ENCODE peak calls at places on chromosomes 1 and 21, in ten cellular contexts. T is mammary epithelial cell, H is A549, N is BJ, Z is OCI-LY7, U is fibroblast of mammary gland, I is psoas muscle, S is cardiac fibroblast, Q is heart left ventricle, V is Peyer's patch. E is an unnamed sample.
A peak's percentile ranks its signal among the peaks of the same experiment; 100 is the strongest.

GRCh38 chr1:165877411-165877810 is 50.0 kb downstream of the UCK2 start:
- DNase-seq in T (no peak), H (no peak), N (no peak), Z (no peak), U (no peak), I (no peak), S (no peak), Q (no peak), V (no peak), E (no peak)

GRCh38 chr1:151327903-151328674 is 873 bp upstream of the PI4KB start:
- DNase-seq in T (no peak), H (peak; percentile 47), N (no peak), Z (peak; percentile 22), U (no peak), I (peak; percentile 32), S (no peak), Q (no peak), V (no peak), E (peak; percentile 83)

GRCh38 chr1:145792484-145792883 is 31.4 kb downstream of the RNF115 start:
- DNase-seq in T (no peak), H (no peak), N (no peak), Z (no peak), U (no peak), I (no peak), S (no peak), Q (no peak), V (no peak), E (no peak)

GRCh38 chr1:146007785-146008133 is 11.4 kb upstream of the TXNIP start:
- DNase-seq in T (no peak), H (no peak), N (no peak), Z (no peak), U (no peak), I (no peak), S (no peak), Q (no peak), V (no peak), E (no peak)

GRCh38 chr1:85134583-85135455 is 66.0 kb downstream of the SYDE2 start:
- DNase-seq in T (peak; percentile 60), H (no peak), N (peak; percentile 46), Z (no peak), U (peak; percentile 47), I (no peak), S (peak; percentile 11), Q (no peak), V (no peak), E (no peak)

GRCh38 chr1:223180803-223181321 is 37.8 kb upstream of the TLR5 start:
- DNase-seq in T (peak; percentile 76), H (no peak), N (no peak), Z (no peak), U (peak; percentile 8), I (no peak), S (peak; percentile 37), Q (no peak), V (no peak), E (peak; percentile 63)

GRCh38 chr1:190067592-190067991 is 410.1 kb downstream of the BRINP3 start:
- DNase-seq in T (peak; percentile 60), H (peak; percentile 33), N (no peak), Z (no peak), U (no peak), I (no peak), S (peak; percentile 3), Q (no peak), V (no peak), E (no peak)

GRCh38 chr21:39837861-39838359 is 29.3 kb upstream of the PCP4 start:
- DNase-seq in T (no peak), H (no peak), N (no peak), Z (no peak), U (no peak), I (no peak), S (no peak), Q (no peak), V (no peak), E (no peak)

GRCh38 chr1:227869281-227869842 is 53.9 kb downstream of the PRSS38 start:
- DNase-seq in T (no peak), H (no peak), N (peak; percentile 15), Z (no peak), U (peak; percentile 74), I (no peak), S (no peak), Q (no peak), V (no peak), E (no peak)

DNA sequence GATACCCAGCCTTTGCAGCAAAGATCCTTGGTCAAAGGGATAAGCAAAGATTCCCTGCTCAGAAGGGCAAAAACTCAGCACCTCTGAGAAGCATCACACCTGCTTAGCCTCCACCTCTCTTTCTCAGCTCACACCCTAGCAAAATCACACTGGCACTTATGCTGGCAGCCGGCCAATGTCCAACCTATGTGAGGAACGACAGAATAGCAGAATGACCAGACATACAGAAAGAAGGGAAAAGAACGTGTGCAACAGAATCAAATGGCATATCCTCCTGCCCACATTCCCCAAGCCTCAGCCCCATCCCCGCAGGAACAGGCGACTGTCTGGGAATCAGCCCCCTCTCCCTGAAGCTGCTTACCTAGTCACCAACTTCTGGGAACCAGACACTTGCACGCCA is 664 bp upstream of the ADORA3 start:
- DNase-seq in T (no peak), H (no peak), N (no peak), Z (no peak), U (no peak), I (no peak), S (no peak), Q (no peak), V (no peak), E (no peak)
- H3K4me3 ChIP-seq in T (no peak overlapping the region), H (no peak overlapping the region), N (no peak overlapping the region), Z (peak overlapping the region; percentile 13), U (no peak overlapping the region), I (no peak overlapping the region), S (no peak overlapping the region), Q (no peak overlapping the region), V (no peak overlapping the region), E (no peak overlapping the region)

GRCh38 chr1:70930062-70930461 is 117.6 kb downstream of the PTGER3 start:
- DNase-seq in T (no peak), H (no peak), N (no peak), Z (no peak), U (no peak), I (no peak), S (no peak), Q (no peak), V (no peak), E (no peak)
- H3K4me3 ChIP-seq in T (no peak overlapping the region), H (no peak overlapping the region), N (no peak overlapping the region), Z (no peak overlapping the region), U (no peak overlapping the region), I (no peak overlapping the region), S (no peak overlapping the region), Q (no peak overlapping the region), V (no peak overlapping the region), E (no peak overlapping the region)

GRCh38 chr1:171506525-171507304 is 21.4 kb downstream of the PRRC2C start:
- DNase-seq in T (no peak), H (no peak), N (no peak), Z (no peak), U (peak; percentile 49), I (no peak), S (peak; percentile 26), Q (no peak), V (no peak), E (no peak)
- H3K4me3 ChIP-seq in T (no peak overlapping the region), H (no peak overlapping the region), N (no peak overlapping the region), Z (no peak overlapping the region), U (no peak overlapping the region), I (no peak overlapping the region), S (no peak overlapping the region), Q (no peak overlapping the region), V (no peak overlapping the region), E (no peak overlapping the region)

GRCh38 chr1:65308781-65309316 is 494 bp upstream of the DNAJC6 start:
- DNase-seq in T (no peak), H (no peak), N (no peak), Z (no peak), U (no peak), I (no peak), S (no peak), Q (no peak), V (no peak), E (no peak)
- H3K4me3 ChIP-seq in T (peak overlapping the region; percentile 50), H (peak overlapping the region; percentile 48), N (peak overlapping the region; percentile 54), Z (no peak overlapping the region), U (no peak overlapping the region), I (peak overlapping the region; percentile 49), S (peak overlapping the region; percentile 45), Q (peak overlapping the region; percentile 57), V (no peak overlapping the region), E (peak overlapping the region; percentile 30)

GRCh38 chr21:25420831-25421230 is 186.4 kb downstream of the MRPL39 start:
- DNase-seq in T (no peak), H (no peak), N (no peak), Z (no peak), U (no peak), I (no peak), S (no peak), Q (no peak), V (no peak), E (no peak)
- H3K4me3 ChIP-seq in T (no peak overlapping the region), H (no peak overlapping the region), N (no peak overlapping the region), Z (no peak overlapping the region), U (no peak overlapping the region), I (no peak overlapping the region), S (no peak overlapping the region), Q (no peak overlapping the region), V (no peak overlapping the region), E (no peak overlapping the region)

DNA sequence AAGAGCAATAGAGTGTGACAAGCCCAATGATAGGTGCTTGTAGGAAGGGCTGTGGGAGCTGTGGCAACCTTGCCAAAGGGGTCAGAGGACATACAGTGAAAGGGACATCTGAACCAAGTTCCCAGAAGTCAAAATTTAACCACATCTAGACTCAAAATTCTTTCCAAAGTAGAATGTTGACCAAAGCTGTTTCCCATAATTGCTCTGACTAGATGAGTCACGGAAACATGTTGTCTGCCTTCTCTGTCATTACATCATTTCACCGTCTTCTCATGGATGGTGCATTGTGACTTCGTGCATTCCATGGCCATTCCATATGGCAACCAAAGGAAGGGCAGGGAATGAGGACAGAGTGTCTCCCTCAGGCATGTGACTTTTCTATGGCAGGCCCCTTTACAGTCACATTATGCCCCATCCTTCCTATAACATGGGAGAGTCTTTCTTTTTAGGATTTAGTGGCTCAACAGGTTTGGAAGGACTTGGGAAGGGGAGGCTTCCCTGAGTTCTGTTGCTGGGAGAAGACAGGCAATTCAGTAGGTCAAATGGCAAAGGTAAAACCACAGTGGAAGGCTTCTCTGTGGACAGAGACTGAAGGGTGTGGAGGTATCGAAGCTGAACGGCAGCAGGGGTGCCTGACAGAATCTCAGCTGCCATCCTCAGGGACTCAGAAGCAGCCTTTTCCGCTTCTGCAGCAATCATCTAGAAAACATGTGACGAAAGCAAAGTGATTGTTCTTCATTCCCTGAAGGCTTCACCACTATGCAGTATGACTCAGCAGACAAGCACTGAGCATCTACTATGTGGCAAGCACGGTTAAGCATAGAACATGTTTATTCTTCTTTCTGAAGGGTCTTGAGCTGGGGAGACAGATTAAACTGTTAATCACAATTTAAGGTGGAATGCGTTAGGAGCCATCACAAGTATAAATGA is 24.7 kb downstream of the NPHS2 start:
- DNase-seq in T (peak; percentile 9), H (peak; percentile 50), N (peak; percentile 39), Z (no peak), U (peak; percentile 79), I (no peak), S (peak; percentile 65), Q (no peak), V (no peak), E (no peak)
- H3K4me3 ChIP-seq in T (no peak overlapping the region), H (no peak overlapping the region), N (no peak overlapping the region), Z (no peak overlapping the region), U (no peak overlapping the region), I (no peak overlapping the region), S (no peak overlapping the region), Q (no peak overlapping the region), V (no peak overlapping the region), E (no peak overlapping the region)